ENCODE peak calls at places on chromosomes 4 and X, in eight cellular contexts. One of them, this sample, is unnamed. For H3K9me3 and H3K4me1, the result is how much of the 10 kb centered on the place peaks cover.

GRCh38 chr4:181523973-181524372 is 719.2 kb upstream of the TENM3 start:
- DNase-seq in left ventricle myocardium inferior: no peak
- DNase-seq in colonic mucosa: no peak
- DNase-seq in breast epithelium: no peak
- DNase-seq in transverse colon: no peak
- DNase-seq in PC-3: no peak
- DNase-seq in fibroblast of lung: peak
- DNase-seq in psoas muscle: no peak
- DNase-seq in this sample: no peak

GRCh38 chrX:68440940-68441339 is 7.6 kb upstream of the OPHN1 start:
- DNase-seq in left ventricle myocardium inferior: peak
- DNase-seq in colonic mucosa: peak
- DNase-seq in breast epithelium: peak
- DNase-seq in transverse colon: peak
- DNase-seq in PC-3: peak
- DNase-seq in fibroblast of lung: peak
- DNase-seq in psoas muscle: no peak
- DNase-seq in this sample: peak

GRCh38 chr4:61783050-61783449 is 582.9 kb downstream of the ADGRL3 start:
- DNase-seq in left ventricle myocardium inferior: no peak
- DNase-seq in colonic mucosa: no peak
- DNase-seq in breast epithelium: no peak
- DNase-seq in transverse colon: no peak
- DNase-seq in PC-3: peak
- DNase-seq in fibroblast of lung: no peak
- DNase-seq in psoas muscle: no peak
- DNase-seq in this sample: no peak

GRCh38 chr4:182207806-182208483 is 35.3 kb upstream of the TENM3 start:
- DNase-seq in left ventricle myocardium inferior: no peak
- DNase-seq in colonic mucosa: no peak
- DNase-seq in breast epithelium: no peak
- DNase-seq in transverse colon: no peak
- DNase-seq in PC-3: peak
- DNase-seq in fibroblast of lung: peak
- DNase-seq in psoas muscle: no peak
- DNase-seq in this sample: no peak

GRCh38 chrX:97066381-97066780 is 182.7 kb downstream of the RPA4 start:
- DNase-seq in left ventricle myocardium inferior: no peak
- DNase-seq in colonic mucosa: no peak
- DNase-seq in breast epithelium: no peak
- DNase-seq in transverse colon: no peak
- DNase-seq in PC-3: no peak
- DNase-seq in fibroblast of lung: no peak
- DNase-seq in psoas muscle: no peak
- DNase-seq in this sample: no peak

GRCh38 chrX:13216139-13216538 is 103.7 kb downstream of the ATXN3L start:
- DNase-seq in left ventricle myocardium inferior: no peak
- DNase-seq in colonic mucosa: no peak
- DNase-seq in breast epithelium: no peak
- DNase-seq in transverse colon: no peak
- DNase-seq in PC-3: no peak
- DNase-seq in fibroblast of lung: peak
- DNase-seq in psoas muscle: no peak
- DNase-seq in this sample: no peak

GRCh38 chr4:65046496-65047101 is 623.7 kb downstream of the EPHA5 start:
- DNase-seq in left ventricle myocardium inferior: no peak
- DNase-seq in colonic mucosa: no peak
- DNase-seq in breast epithelium: no peak
- DNase-seq in transverse colon: no peak
- DNase-seq in PC-3: peak
- DNase-seq in fibroblast of lung: peak
- DNase-seq in psoas muscle: no peak
- DNase-seq in this sample: no peak

GRCh38 chrX:154046262-154046771 is 26.6 kb upstream of the IRAK1 start:
- DNase-seq in left ventricle myocardium inferior: peak
- DNase-seq in colonic mucosa: no peak
- DNase-seq in breast epithelium: no peak
- DNase-seq in transverse colon: no peak
- DNase-seq in PC-3: no peak
- DNase-seq in fibroblast of lung: peak
- DNase-seq in psoas muscle: no peak
- DNase-seq in this sample: peak

GRCh38 chrX:84362184-84362838 is 139.9 kb downstream of the HDX start:
- DNase-seq in left ventricle myocardium inferior: no peak
- DNase-seq in colonic mucosa: no peak
- DNase-seq in breast epithelium: no peak
- DNase-seq in transverse colon: no peak
- DNase-seq in PC-3: no peak
- DNase-seq in fibroblast of lung: no peak
- DNase-seq in psoas muscle: no peak
- DNase-seq in this sample: no peak

GRCh38 chr4:147312376-147313046 is 168.4 kb upstream of the EDNRA start:
- DNase-seq in left ventricle myocardium inferior: no peak
- DNase-seq in colonic mucosa: no peak
- DNase-seq in breast epithelium: no peak
- DNase-seq in transverse colon: no peak
- DNase-seq in PC-3: peak
- DNase-seq in fibroblast of lung: peak
- DNase-seq in psoas muscle: no peak
- DNase-seq in this sample: no peak

GRCh38 chr4:102439835-102440234 is 61.3 kb upstream of the NFKB1 start:
- DNase-seq in left ventricle myocardium inferior: no peak
- DNase-seq in colonic mucosa: no peak
- DNase-seq in breast epithelium: no peak
- DNase-seq in transverse colon: no peak
- DNase-seq in PC-3: peak
- DNase-seq in fibroblast of lung: peak
- DNase-seq in psoas muscle: no peak
- DNase-seq in this sample: no peak

GRCh38 chrX:47200385-47201150 is 6.9 kb downstream of the UBA1 start:
- DNase-seq in left ventricle myocardium inferior: peak
- DNase-seq in colonic mucosa: peak
- DNase-seq in breast epithelium: peak
- DNase-seq in transverse colon: peak
- DNase-seq in PC-3: peak
- DNase-seq in fibroblast of lung: peak
- DNase-seq in psoas muscle: peak
- DNase-seq in this sample: peak

GRCh38 chr4:180058731-180059215 is 2184.4 kb upstream of the TENM3 start:
- DNase-seq in left ventricle myocardium inferior: no peak
- DNase-seq in colonic mucosa: peak
- DNase-seq in breast epithelium: no peak
- DNase-seq in transverse colon: peak
- DNase-seq in PC-3: peak
- DNase-seq in fibroblast of lung: peak
- DNase-seq in psoas muscle: peak
- DNase-seq in this sample: no peak

GRCh38 chrX:154368630-154369452 is 5.6 kb downstream of the FLNA start:
- DNase-seq in left ventricle myocardium inferior: peak
- DNase-seq in colonic mucosa: peak
- DNase-seq in breast epithelium: no peak
- DNase-seq in transverse colon: peak
- DNase-seq in PC-3: peak
- DNase-seq in fibroblast of lung: peak
- DNase-seq in psoas muscle: peak
- DNase-seq in this sample: peak

GRCh38 chrX:143429021-143429570 is 88.2 kb downstream of the SPANXN3 start:
- DNase-seq in left ventricle myocardium inferior: no peak
- DNase-seq in colonic mucosa: no peak
- DNase-seq in breast epithelium: no peak
- DNase-seq in transverse colon: no peak
- DNase-seq in PC-3: peak
- DNase-seq in fibroblast of lung: peak
- DNase-seq in psoas muscle: no peak
- DNase-seq in this sample: no peak

GRCh38 chr4:184792334-184792733 is 33.4 kb downstream of the ACSL1 start:
- DNase-seq in left ventricle myocardium inferior: no peak
- DNase-seq in colonic mucosa: no peak
- DNase-seq in breast epithelium: no peak
- DNase-seq in transverse colon: no peak
- DNase-seq in PC-3: no peak
- DNase-seq in fibroblast of lung: peak
- DNase-seq in psoas muscle: no peak
- DNase-seq in this sample: no peak

GRCh38 chr4:72567821-72568620 is 1.0 kb downstream of the ADAMTS3 start:
- DNase-seq in left ventricle myocardium inferior: peak
- DNase-seq in colonic mucosa: peak
- DNase-seq in breast epithelium: peak
- DNase-seq in transverse colon: peak
- DNase-seq in PC-3: peak
- DNase-seq in fibroblast of lung: peak
- DNase-seq in psoas muscle: peak
- DNase-seq in this sample: peak

GRCh38 chr4:20019310-20020015 is 232.2 kb upstream of the SLIT2 start:
- DNase-seq in left ventricle myocardium inferior: no peak
- DNase-seq in colonic mucosa: no peak
- DNase-seq in breast epithelium: no peak
- DNase-seq in transverse colon: peak
- DNase-seq in PC-3: peak
- DNase-seq in fibroblast of lung: peak
- DNase-seq in psoas muscle: no peak
- DNase-seq in this sample: no peak

GRCh38 chr4:37830640-37831039 is 4.2 kb downstream of the PGM2 start:
- DNase-seq in left ventricle myocardium inferior: no peak
- DNase-seq in colonic mucosa: no peak
- DNase-seq in breast epithelium: no peak
- DNase-seq in transverse colon: no peak
- DNase-seq in PC-3: no peak
- DNase-seq in fibroblast of lung: no peak
- DNase-seq in psoas muscle: no peak
- DNase-seq in this sample: no peak

GRCh38 chrX:21932277-21932996 is 8.1 kb upstream of the SMS start:
- DNase-seq in left ventricle myocardium inferior: no peak
- DNase-seq in colonic mucosa: no peak
- DNase-seq in breast epithelium: no peak
- DNase-seq in transverse colon: no peak
- DNase-seq in PC-3: peak
- DNase-seq in fibroblast of lung: peak
- DNase-seq in psoas muscle: peak
- DNase-seq in this sample: no peak

GRCh38 chrX:150306002-150306401 is 57.1 kb upstream of the MAMLD1 start:
- DNase-seq in left ventricle myocardium inferior: no peak
- DNase-seq in colonic mucosa: no peak
- DNase-seq in breast epithelium: no peak
- DNase-seq in transverse colon: no peak
- DNase-seq in PC-3: no peak
- DNase-seq in fibroblast of lung: no peak
- DNase-seq in psoas muscle: no peak
- DNase-seq in this sample: no peak

GRCh38 chr4:155796031-155796430 is 37.2 kb downstream of the GUCY1B1 start:
- DNase-seq in left ventricle myocardium inferior: no peak
- DNase-seq in colonic mucosa: no peak
- DNase-seq in breast epithelium: no peak
- DNase-seq in transverse colon: no peak
- DNase-seq in PC-3: peak
- DNase-seq in fibroblast of lung: peak
- DNase-seq in psoas muscle: no peak
- DNase-seq in this sample: no peak

GRCh38 chr4:135605096-135605495 is 1403.5 kb upstream of the PABPC4L start:
- DNase-seq in left ventricle myocardium inferior: no peak
- DNase-seq in colonic mucosa: no peak
- DNase-seq in breast epithelium: no peak
- DNase-seq in transverse colon: no peak
- DNase-seq in PC-3: no peak
- DNase-seq in fibroblast of lung: no peak
- DNase-seq in psoas muscle: no peak
- DNase-seq in this sample: no peak

DNA sequence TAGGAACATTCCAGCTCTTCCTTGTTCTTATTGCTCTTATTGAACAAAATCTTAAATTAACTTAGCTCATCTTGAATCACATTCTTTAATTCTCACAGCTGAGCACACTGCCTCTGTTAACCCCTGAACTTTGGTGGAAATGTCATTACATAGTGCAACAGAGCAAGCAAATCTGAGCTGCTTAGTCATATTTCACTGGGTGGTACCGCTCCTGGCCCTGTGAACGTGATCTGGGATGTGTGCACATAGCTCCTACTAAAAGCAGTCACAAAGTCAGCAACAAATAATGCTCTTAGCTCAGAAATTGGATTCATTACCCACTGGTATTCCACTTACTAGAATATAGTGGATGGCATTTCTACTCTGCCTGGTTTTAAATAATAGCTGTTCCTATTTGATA is 27.9 kb downstream of the ARHGEF6 start:
- DNase-seq in left ventricle myocardium inferior: no peak
- DNase-seq in colonic mucosa: no peak
- DNase-seq in breast epithelium: no peak
- DNase-seq in transverse colon: no peak
- DNase-seq in PC-3: peak
- DNase-seq in fibroblast of lung: peak
- DNase-seq in psoas muscle: peak
- DNase-seq in this sample: no peak
- H3K9me3 ChIP-seq in left ventricle myocardium inferior: under half
- H3K9me3 ChIP-seq in colonic mucosa: under half
- H3K9me3 ChIP-seq in breast epithelium: under half
- H3K9me3 ChIP-seq in transverse colon: under half
- H3K9me3 ChIP-seq in PC-3: under half
- H3K9me3 ChIP-seq in fibroblast of lung: under half
- H3K9me3 ChIP-seq in psoas muscle: under half
- H3K9me3 ChIP-seq in this sample: under half

GRCh38 chrX:6363193-6363592 is 134.5 kb upstream of the NLGN4X start:
- DNase-seq in left ventricle myocardium inferior: no peak
- DNase-seq in colonic mucosa: no peak
- DNase-seq in breast epithelium: no peak
- DNase-seq in transverse colon: no peak
- DNase-seq in PC-3: no peak
- DNase-seq in fibroblast of lung: peak
- DNase-seq in psoas muscle: no peak
- DNase-seq in this sample: no peak
- TF ChIP-seq CTCF in left ventricle myocardium inferior: no peak
- TF ChIP-seq CTCF in colonic mucosa: no peak
- TF ChIP-seq CTCF in breast epithelium: no peak
- TF ChIP-seq CTCF in transverse colon: no peak
- TF ChIP-seq CTCF in PC-3: no peak
- TF ChIP-seq CTCF in fibroblast of lung: no peak
- TF ChIP-seq CTCF in psoas muscle: no peak
- TF ChIP-seq CTCF in this sample: no peak

GRCh38 chr4:2793920-2794706 is 1.2 kb downstream of the SH3BP2 start:
- DNase-seq in left ventricle myocardium inferior: peak
- DNase-seq in colonic mucosa: peak
- DNase-seq in breast epithelium: peak
- DNase-seq in transverse colon: peak
- DNase-seq in PC-3: no peak
- DNase-seq in fibroblast of lung: no peak
- DNase-seq in psoas muscle: peak
- DNase-seq in this sample: no peak
- H3K4me1 ChIP-seq in left ventricle myocardium inferior: half or more
- H3K4me1 ChIP-seq in colonic mucosa: under half
- H3K4me1 ChIP-seq in breast epithelium: under half
- H3K4me1 ChIP-seq in transverse colon: half or more
- H3K4me1 ChIP-seq in PC-3: under half
- H3K4me1 ChIP-seq in fibroblast of lung: under half
- H3K4me1 ChIP-seq in psoas muscle: under half
- H3K4me1 ChIP-seq in this sample: under half

DNA sequence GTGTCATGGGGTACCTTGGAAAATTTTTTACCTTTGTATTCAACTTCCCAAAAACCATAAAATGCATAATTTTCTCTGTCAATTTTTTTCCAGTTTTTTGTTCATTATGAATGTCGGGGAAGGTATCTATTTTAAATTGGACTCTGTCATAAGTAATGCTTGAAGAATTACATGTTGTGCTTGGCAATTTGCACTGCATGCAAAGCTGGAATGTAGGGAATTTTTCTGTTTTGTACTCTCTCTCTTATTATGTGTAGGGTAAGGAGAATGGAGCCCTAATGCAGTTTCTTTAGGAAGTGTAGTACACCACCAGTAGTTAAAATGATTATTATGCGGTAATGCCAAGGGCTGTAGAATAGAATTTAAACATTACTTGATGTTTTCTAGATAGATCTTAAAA is 137.7 kb upstream of the LIMCH1 start:
- DNase-seq in left ventricle myocardium inferior: no peak
- DNase-seq in colonic mucosa: no peak
- DNase-seq in breast epithelium: no peak
- DNase-seq in transverse colon: no peak
- DNase-seq in PC-3: no peak
- DNase-seq in fibroblast of lung: peak
- DNase-seq in psoas muscle: no peak
- DNase-seq in this sample: no peak
- H3K9me3 ChIP-seq in left ventricle myocardium inferior: under half
- H3K9me3 ChIP-seq in colonic mucosa: under half
- H3K9me3 ChIP-seq in breast epithelium: under half
- H3K9me3 ChIP-seq in transverse colon: under half
- H3K9me3 ChIP-seq in PC-3: under half
- H3K9me3 ChIP-seq in fibroblast of lung: under half
- H3K9me3 ChIP-seq in psoas muscle: under half
- H3K9me3 ChIP-seq in this sample: under half